ENCODE peak calls at places on chromosomes 4 and X, in ten cellular contexts. L, Q, V, J, K, E, C, M, H and I are unnamed samples.

GRCh38 chrX:145848451-145848850 is 30.8 kb downstream of the SLITRK2 start:
- DNase-seq in K (no peak), J (no peak), Q (no peak), H (no peak), V (no peak), C (no peak), L (no peak), M (no peak), E (no peak), I (no peak)

GRCh38 chrX:39152106-39152649 is 350.9 kb downstream of the MID1IP1 start:
- DNase-seq in H (no peak), M (peak; percentile 68), C (no peak), V (peak; percentile 20), L (no peak), Q (peak; percentile 14), E (no peak), K (no peak), J (no peak), I (no peak)

GRCh38 chrX:154098551-154098950 is 1.0 kb upstream of the MECP2 start:
- DNase-seq in E (no peak), K (no peak), M (no peak), Q (no peak), J (no peak), C (no peak), L (no peak), H (no peak), V (no peak), I (no peak)

GRCh38 chrX:2351321-2351720 is 149.5 kb downstream of the DHRSX start:
- DNase-seq in E (peak; percentile 32), V (no peak), Q (peak; percentile 48), M (no peak), H (no peak), J (no peak), L (no peak), K (no peak), C (peak; percentile 67), I (peak; percentile 69)

GRCh38 chrX:25002658-25003015 is 13.1 kb downstream of the ARX start:
- DNase-seq in V (no peak), C (no peak), M (no peak), Q (no peak), L (no peak), H (no peak), E (no peak), J (no peak), K (no peak), I (no peak)

GRCh38 chr4:129355529-129355928 is 259.6 kb downstream of the C4orf33 start:
- DNase-seq in K (no peak), Q (no peak), E (no peak), J (no peak), M (no peak), H (no peak), C (no peak), V (no peak), L (no peak), I (no peak)

GRCh38 chrX:134537179-134537945 is 77.4 kb downstream of the HPRT1 start:
- DNase-seq in M (no peak), L (no peak), K (no peak), E (no peak), H (no peak), J (no peak), V (no peak), C (no peak), Q (peak; percentile 71), I (no peak)

GRCh38 chr4:3375688-3376087 is 66.1 kb upstream of the HGFAC start:
- DNase-seq in L (no peak), Q (no peak), C (no peak), J (no peak), M (no peak), E (peak; percentile 43), K (no peak), V (no peak), H (peak; percentile 77), I (peak; percentile 32)

GRCh38 chr4:37392540-37393255 is 148.2 kb downstream of the NWD2 start:
- DNase-seq in K (no peak), Q (no peak), E (no peak), C (no peak), M (no peak), H (peak; percentile 68), J (no peak), L (no peak), V (no peak), I (no peak)

GRCh38 chr4:159179310-159179958 is 76.6 kb downstream of the RAPGEF2 start:
- DNase-seq in J (no peak), L (no peak), C (no peak), M (no peak), K (no peak), E (no peak), V (no peak), H (no peak), Q (no peak), I (no peak)

GRCh38 chr4:6563935-6564645 is 10.9 kb upstream of the MAN2B2 start:
- DNase-seq in Q (no peak), K (no peak), M (no peak), J (no peak), E (no peak), H (no peak), C (no peak), V (no peak), L (no peak), I (no peak)

GRCh38 chr4:77187231-77187630 is 30.2 kb downstream of the CCNG2 start:
- DNase-seq in Q (no peak), J (no peak), V (no peak), M (no peak), K (no peak), L (no peak), C (no peak), E (no peak), H (no peak), I (no peak)

GRCh38 chr4:6052679-6053078 is 34.4 kb upstream of the C4orf50 start:
- DNase-seq in M (no peak), H (no peak), K (no peak), L (no peak), E (no peak), C (no peak), J (no peak), Q (no peak), V (no peak), I (no peak)

GRCh38 chrX:63922221-63922620 is 137.2 kb upstream of the ARHGEF9 start:
- DNase-seq in V (no peak), E (no peak), C (no peak), H (no peak), K (no peak), M (no peak), J (no peak), Q (no peak), L (no peak), I (no peak)

GRCh38 chrX:17584248-17584681 is 153.0 kb upstream of the SCML1 start:
- DNase-seq in Q (no peak), V (no peak), J (no peak), L (no peak), K (no peak), C (no peak), E (no peak), H (no peak), M (no peak), I (no peak)

GRCh38 chr4:181271241-181271640 is 972.0 kb upstream of the TENM3 start:
- DNase-seq in J (no peak), V (no peak), Q (no peak), C (no peak), H (no peak), K (no peak), E (no peak), M (no peak), L (no peak), I (no peak)

GRCh38 chrX:18789916-18790315 is 82.5 kb downstream of the PPEF1 start:
- DNase-seq in K (no peak), H (no peak), Q (no peak), M (no peak), E (no peak), C (no peak), L (no peak), V (no peak), J (no peak), I (no peak)

GRCh38 chr4:81635747-81636146 is 164.0 kb upstream of the RASGEF1B start:
- DNase-seq in E (no peak), C (no peak), J (peak; percentile 42), K (no peak), M (no peak), V (no peak), L (no peak), Q (no peak), H (no peak), I (no peak)

GRCh38 chr4:153987291-153987690 is 198.4 kb upstream of the SFRP2 start:
- DNase-seq in V (no peak), K (no peak), J (no peak), C (peak; percentile 11), E (no peak), L (no peak), Q (no peak), H (no peak), M (no peak), I (peak; percentile 41)

GRCh38 chr4:17027495-17027894 is 129.1 kb upstream of the LDB2 start:
- DNase-seq in J (no peak), C (peak; percentile 94), K (no peak), M (no peak), V (no peak), L (no peak), E (peak; percentile 48), H (no peak), Q (no peak), I (peak; percentile 97)

GRCh38 chrX:42821803-42822443 is 44.0 kb upstream of the PPP1R2C start:
- DNase-seq in H (no peak), K (no peak), V (no peak), J (no peak), Q (no peak), L (no peak), E (no peak), M (no peak), C (no peak), I (no peak)

GRCh38 chrX:104270916-104271512 is 16.3 kb upstream of the ESX1 start:
- DNase-seq in M (peak; percentile 49), Q (peak; percentile 39), C (no peak), K (peak; percentile 50), L (no peak), E (no peak), J (no peak), H (no peak), V (no peak), I (peak; percentile 19)

GRCh38 chr4:112700679-112701078 is 63.7 kb downstream of the LARP7 start:
- DNase-seq in Q (no peak), J (no peak), L (no peak), V (no peak), H (no peak), C (no peak), E (no peak), M (no peak), K (no peak), I (no peak)

GRCh38 chr4:125693233-125693632 is 378.5 kb downstream of the FAT4 start:
- DNase-seq in L (no peak), K (no peak), V (no peak), Q (no peak), M (no peak), H (no peak), J (no peak), C (no peak), E (no peak), I (no peak)

GRCh38 chrX:74119016-74119910 is 184.7 kb upstream of the ZCCHC13 start:
- DNase-seq in M (no peak), Q (peak; percentile 10), E (no peak), V (no peak), H (no peak), K (no peak), C (no peak), L (no peak), J (no peak), I (peak; percentile 20)

GRCh38 chr4:86840858-86841257 is 8.3 kb downstream of the SLC10A6 start:
- DNase-seq in L (no peak), K (no peak), Q (no peak), C (no peak), H (no peak), M (no peak), J (no peak), V (no peak), E (no peak), I (no peak)

GRCh38 chr4:158189409-158189808 is 16.6 kb upstream of the GASK1B start:
- DNase-seq in V (no peak), H (no peak), L (no peak), E (no peak), Q (no peak), C (no peak), M (no peak), J (no peak), K (no peak), I (no peak)

GRCh38 chr4:38046735-38047487 is 86.7 kb downstream of the PTTG2 start:
- DNase-seq in Q (no peak), J (no peak), M (no peak), E (no peak), L (no peak), V (no peak), K (no peak), H (no peak), C (no peak), I (no peak)